ENCODE peak calls at places on chromosomes 2 and 18, in nine cellular contexts. N is upper lobe of right lung; R is pancreas; U is activated naive CD8-positive, alpha-beta T cell treated with anti-CD3 and anti-CD28 coated beads, Interleukin-2, amount 10 ng/mL, durations not matched to agents 7 days and 5 days; A is activated CD8-positive, alpha-beta T cell treated with anti-CD3 and anti-CD28 coated beads, Interleukin-2, amount 10 ng/mL, durations not matched to agents 7 days and 5 days; L is heart right ventricle; O is Right ventricle myocardium superior; H is activated B cell treated with CpG ODN at 0.5 μM for 24 hours; S is esophagus mucosa. Z is an unnamed sample.
A peak's percentile ranks its signal among the peaks of the same experiment; 100 is the strongest.

GRCh38 chr2:88641330-88641729 is 14.1 kb upstream of the EIF2AK3 start:
- ATAC-seq in R (no peak), S (no peak), N (no peak), H (no peak), O (no peak), L (no peak), A (no peak), U (no peak), Z (no peak)

GRCh38 chr2:165837122-165837521 is 43.1 kb upstream of the GALNT3 start:
- ATAC-seq in A (no peak), S (peak; percentile 83), H (no peak), L (no peak), N (no peak), U (no peak), R (no peak), O (no peak), Z (no peak)

GRCh38 chr2:227420063-227421052 is 32.6 kb upstream of the SCYGR1 start:
- ATAC-seq in R (no peak), O (no peak), A (no peak), S (no peak), N (no peak), L (no peak), H (no peak), U (no peak), Z (no peak)

GRCh38 chr18:47997338-47997780 is 66.9 kb upstream of the SMAD2 start:
- ATAC-seq in H (no peak), O (no peak), R (no peak), S (no peak), A (no peak), L (no peak), U (no peak), N (peak; percentile 42), Z (no peak)

GRCh38 chr18:58590827-58591226 is 38.1 kb downstream of the ALPK2 start:
- ATAC-seq in N (peak; percentile 64), O (peak; percentile 34), S (no peak), L (no peak), R (no peak), U (no peak), A (no peak), H (no peak), Z (no peak)

GRCh38 chr2:2575870-2576386 is 244.9 kb upstream of the MYT1L start:
- ATAC-seq in L (no peak), S (no peak), H (no peak), R (no peak), A (no peak), N (no peak), U (no peak), O (no peak), Z (no peak)

GRCh38 chr2:145408980-145409379 is 889.1 kb upstream of the ZEB2 start:
- ATAC-seq in S (no peak), L (no peak), H (no peak), O (no peak), N (no peak), A (no peak), R (no peak), U (no peak), Z (no peak)

GRCh38 chr2:132517386-132517785 is 100.8 kb downstream of the GPR39 start:
- ATAC-seq in L (no peak), A (no peak), S (no peak), U (no peak), N (no peak), R (no peak), O (no peak), H (no peak), Z (no peak)

GRCh38 chr2:231780909-231781797 is at the start of gene PDE6D:
- ATAC-seq in A (peak; percentile 96), S (peak; percentile 95), L (peak; percentile 96), N (peak; percentile 98), H (peak; percentile 89), U (peak; percentile 95), R (peak; percentile 95), O (peak; percentile 95), Z (peak; percentile 94)

Z was measured in stimulated activated memory B cell treated with anti-CD40 and anti-IgM and Interleukin-4, amounts not matched to agents 10 μg/mL and 1 μg/mL and 100 μg/mL, for 72 hours.